ENCODE peak calls at places on chromosomes 1 and 21, in five cellular contexts. K is mammary epithelial cell; V is G401; T is M059J; C is activated CD8-positive, alpha-beta memory T cell treated with anti-CD3 and anti-CD28 coated beads for 48 hours. I is an unnamed sample.
A peak's percentile ranks its signal among the peaks of the same experiment; 100 is the strongest.

GRCh38 chr1:116881879-116882520 is 27.7 kb upstream of the PTGFRN start:
- DNase-seq in K (peak; percentile 50), V (no peak), T (peak; percentile 54), C (no peak), I (no peak)

GRCh38 chr21:15430577-15430976 is 299.2 kb upstream of the USP25 start:
- DNase-seq in K (no peak), V (no peak), T (no peak), C (no peak), I (no peak)

GRCh38 chr1:26784023-26784871 is 3.5 kb upstream of the PIGV start:
- DNase-seq in K (no peak), V (peak; percentile 57), T (peak; percentile 87), C (no peak), I (no peak)

GRCh38 chr1:108327534-108328462 is 83.9 kb upstream of the NBPF4 start:
- DNase-seq in K (no peak), V (no peak), T (peak; percentile 55), C (no peak), I (no peak)

GRCh38 chr1:113930499-113931161 is 1.5 kb downstream of the HIPK1 start:
- DNase-seq in K (peak; percentile 67), V (no peak), T (peak; percentile 96), C (peak; percentile 38), I (no peak)

GRCh38 chr1:82108843-82109242 is 308.1 kb downstream of the ADGRL2 start:
- DNase-seq in K (no peak), V (no peak), T (no peak), C (no peak), I (no peak)

GRCh38 chr1:200971428-200971903 is 52.0 kb downstream of the KIF21B start:
- DNase-seq in K (no peak), V (no peak), T (no peak), C (no peak), I (no peak)

GRCh38 chr1:153598309-153599172 is 14.4 kb downstream of the S100A16 start:
- DNase-seq in K (peak; percentile 29), V (no peak), T (peak; percentile 77), C (no peak), I (no peak)

GRCh38 chr1:65247419-65248359 is 61.7 kb upstream of the DNAJC6 start:
- DNase-seq in K (peak; percentile 77), V (no peak), T (peak; percentile 100), C (no peak), I (peak; percentile 91)

GRCh38 chr1:167501513-167502191 is 16.7 kb downstream of the CD247 start:
- DNase-seq in K (no peak), V (no peak), T (no peak), C (no peak), I (no peak)

GRCh38 chr1:23169727-23170335 is 1.2 kb upstream of the LUZP1 start:
- DNase-seq in K (peak; percentile 89), V (peak; percentile 59), T (no peak), C (no peak), I (no peak)

GRCh38 chr1:206435450-206435849 is 34.8 kb upstream of the IKBKE start:
- DNase-seq in K (no peak), V (no peak), T (no peak), C (no peak), I (no peak)

GRCh38 chr21:45070970-45071369 is 3.4 kb upstream of the ADARB1 start:
- DNase-seq in K (no peak), V (no peak), T (no peak), C (no peak), I (no peak)

GRCh38 chr1:179105393-179105792 is 23.5 kb downstream of the TOR3A start:
- DNase-seq in K (peak; percentile 42), V (peak; percentile 77), T (no peak), C (no peak), I (no peak)

GRCh38 chr1:18666317-18666920 is 35.8 kb downstream of the PAX7 start:
- DNase-seq in K (no peak), V (no peak), T (no peak), C (no peak), I (no peak)

GRCh38 chr21:43902441-43902840 is 37.4 kb downstream of the AGPAT3 start:
- DNase-seq in K (no peak), V (peak; percentile 36), T (no peak), C (no peak), I (no peak)

GRCh38 chr1:207345644-207346561 is 24.4 kb downstream of the CD55 start:
- DNase-seq in K (no peak), V (no peak), T (no peak), C (no peak), I (no peak)

GRCh38 chr1:161367684-161368398 is at the start of gene CFAP126:
- DNase-seq in K (peak; percentile 72), V (peak; percentile 51), T (peak; percentile 77), C (no peak), I (peak; percentile 57)

GRCh38 chr1:8109226-8109625 is 83.1 kb upstream of the ERRFI1 start:
- DNase-seq in K (no peak), V (no peak), T (no peak), C (no peak), I (no peak)

GRCh38 chr1:117396636-117397035 is 29.4 kb downstream of the MAN1A2 start:
- DNase-seq in K (no peak), V (no peak), T (no peak), C (no peak), I (no peak)

GRCh38 chr1:50424940-50425375 is 1.7 kb upstream of the DMRTA2 start:
- DNase-seq in K (no peak), V (no peak), T (peak; percentile 35), C (no peak), I (no peak)

GRCh38 chr1:183739640-183740385 is 65.1 kb upstream of the RGL1 start:
- DNase-seq in K (no peak), V (no peak), T (peak; percentile 51), C (no peak), I (no peak)

GRCh38 chr1:177849130-177849529 is 120.7 kb downstream of the SEC16B start:
- DNase-seq in K (peak; percentile 57), V (no peak), T (peak; percentile 3), C (no peak), I (no peak)

GRCh38 chr21:36156815-36157670 is at the start of gene DOP1B:
- DNase-seq in K (no peak), V (peak; percentile 41), T (no peak), C (no peak), I (no peak)

GRCh38 chr1:1118011-1118892 is 2.4 kb upstream of the C1orf159 start:
- DNase-seq in K (no peak), V (no peak), T (no peak), C (no peak), I (no peak)

GRCh38 chr1:45493116-45493697 is 2.2 kb upstream of the TESK2 start:
- DNase-seq in K (peak; percentile 41), V (peak; percentile 77), T (peak; percentile 65), C (no peak), I (no peak)

GRCh38 chr1:33710989-33711388 is 152.9 kb upstream of the HMGB4 start:
- DNase-seq in K (no peak), V (no peak), T (peak; percentile 48), C (no peak), I (no peak)

GRCh38 chr1:101203812-101204540 is 32.8 kb upstream of the S1PR1 start:
- DNase-seq in K (no peak), V (peak; percentile 66), T (peak; percentile 79), C (no peak), I (no peak)

GRCh38 chr1:190168893-190169292 is 308.8 kb downstream of the BRINP3 start:
- DNase-seq in K (no peak), V (no peak), T (no peak), C (no peak), I (no peak)

GRCh38 chr1:208030320-208031091 is 119.6 kb upstream of the CD34 start:
- DNase-seq in K (no peak), V (no peak), T (peak; percentile 22), C (no peak), I (no peak)

GRCh38 chr1:212455406-212456165 is 22.9 kb downstream of the NENF start:
- DNase-seq in K (peak; percentile 37), V (peak; percentile 82), T (peak; percentile 68), C (peak; percentile 96), I (no peak)

GRCh38 chr1:161439280-161440232 is 65.7 kb upstream of the FCGR2A start:
- DNase-seq in K (peak; percentile 43), V (no peak), T (peak; percentile 53), C (peak; percentile 20), I (no peak)

GRCh38 chr1:211577826-211578639 is 928 bp downstream of the SLC30A1 start:
- DNase-seq in K (peak; percentile 79), V (peak; percentile 58), T (peak; percentile 65), C (peak; percentile 46), I (no peak)

GRCh38 chr1:24149854-24150227 is 6.9 kb upstream of the IL22RA1 start:
- DNase-seq in K (peak; percentile 88), V (no peak), T (peak; percentile 87), C (peak; percentile 20), I (no peak)

GRCh38 chr1:10723317-10723716 is 73.1 kb downstream of the CASZ1 start:
- DNase-seq in K (no peak), V (no peak), T (no peak), C (no peak), I (no peak)